ENCODE peak calls at places on chromosomes 11 and 22, in seven cellular contexts. T, R, Q, V, X, O and S are unnamed samples.

GRCh38 chr11:45885921-45886721 is 670 bp downstream of the MAPK8IP1 start:
- DNase-seq in T (peak), R (no peak), Q (no peak), V (no peak), X (no peak), O (no peak), S (no peak)

GRCh38 chr11:13216019-13217006 is 61.3 kb upstream of the BMAL1 start:
- DNase-seq in T (no peak), R (peak), Q (no peak), V (peak), X (no peak), O (peak), S (peak)

GRCh38 chr22:17257578-17257977 is 38.3 kb upstream of the ADA2 start:
- DNase-seq in T (no peak), R (no peak), Q (no peak), V (peak), X (no peak), O (no peak), S (no peak)

GRCh38 chr11:843818-844692 is 1.4 kb downstream of the TSPAN4 start:
- DNase-seq in T (no peak), R (peak), Q (no peak), V (peak), X (no peak), O (peak), S (peak)

GRCh38 chr11:27621440-27622161 is 78.7 kb downstream of the BDNF start:
- DNase-seq in T (no peak), R (no peak), Q (no peak), V (no peak), X (no peak), O (no peak), S (no peak)

GRCh38 chr11:21976210-21976609 is 216.7 kb upstream of the ANO5 start:
- DNase-seq in T (no peak), R (no peak), Q (no peak), V (no peak), X (no peak), O (no peak), S (no peak)

GRCh38 chr11:65499713-65500261 is 942 bp downstream of the MALAT1 start:
- DNase-seq in T (no peak), R (no peak), Q (no peak), V (no peak), X (no peak), O (no peak), S (no peak)

GRCh38 chr22:42686756-42687491 is 33.7 kb downstream of the A4GALT start:
- DNase-seq in T (no peak), R (no peak), Q (no peak), V (no peak), X (no peak), O (no peak), S (no peak)

GRCh38 chr11:540583-541432 is 3.5 kb downstream of the LRRC56 start:
- DNase-seq in T (no peak), R (no peak), Q (no peak), V (no peak), X (no peak), O (no peak), S (no peak)

GRCh38 chr11:106288057-106288456 is 210.6 kb downstream of the AASDHPPT start:
- DNase-seq in T (no peak), R (no peak), Q (no peak), V (no peak), X (no peak), O (no peak), S (no peak)

GRCh38 chr11:8661036-8661435 is 21.4 kb downstream of the TRIM66 start:
- DNase-seq in T (no peak), R (no peak), Q (no peak), V (no peak), X (no peak), O (no peak), S (no peak)

GRCh38 chr11:20161230-20161918 is 1.1 kb upstream of the DBX1 start:
- DNase-seq in T (no peak), R (no peak), Q (peak), V (no peak), X (no peak), O (no peak), S (no peak)

GRCh38 chr11:47477323-47477722 is 28.4 kb upstream of the RAPSN start:
- DNase-seq in T (no peak), R (no peak), Q (no peak), V (no peak), X (no peak), O (peak), S (no peak)

GRCh38 chr11:31812392-31813241 is 1.5 kb upstream of the PAX6 start:
- DNase-seq in T (no peak), R (no peak), Q (peak), V (peak), X (no peak), O (no peak), S (peak)

GRCh38 chr11:116787436-116787785 is 412 bp downstream of the ZPR1 start:
- DNase-seq in T (no peak), R (no peak), Q (no peak), V (peak), X (no peak), O (no peak), S (no peak)

GRCh38 chr22:38034278-38034882 is 22.8 kb upstream of the PICK1 start:
- DNase-seq in T (no peak), R (peak), Q (peak), V (peak), X (peak), O (peak), S (peak)

GRCh38 chr11:128931661-128932060 is 11.0 kb downstream of the TP53AIP1 start:
- DNase-seq in T (no peak), R (no peak), Q (no peak), V (no peak), X (no peak), O (peak), S (no peak)

GRCh38 chr11:124108158-124108557 is 7.1 kb upstream of the VWA5A start:
- DNase-seq in T (no peak), R (peak), Q (no peak), V (peak), X (no peak), O (peak), S (peak)

GRCh38 chr11:128039140-128040021 is 548.0 kb downstream of the ETS1 start:
- DNase-seq in T (peak), R (no peak), Q (no peak), V (peak), X (no peak), O (peak), S (peak)

GRCh38 chr22:42396621-42397331 is 35.4 kb downstream of the NFAM1 start:
- DNase-seq in T (peak), R (no peak), Q (no peak), V (no peak), X (no peak), O (peak), S (no peak)

GRCh38 chr22:19866665-19867009 is 12.0 kb upstream of the GNB1L start:
- DNase-seq in T (no peak), R (no peak), Q (no peak), V (no peak), X (no peak), O (no peak), S (no peak)